ENCODE peak calls at places on chromosomes 5 and 9, in four cellular contexts. P is GM13977, Q is stomach, T is ascending aorta. H is an unnamed sample.

GRCh38 chr9:32348289-32348688 is 36.2 kb upstream of the ACO1 start:
- DNase-seq in Q (no peak), P (no peak), T (no peak), H (no peak)

GRCh38 chr5:56026863-56027300 is 32.1 kb upstream of the IL6ST start:
- DNase-seq in Q (no peak), P (peak; percentile 72), T (no peak), H (peak; percentile 69)

GRCh38 chr5:151357792-151358191 is 10.4 kb upstream of the SLC36A2 start:
- DNase-seq in T (no peak), Q (no peak), P (no peak), H (no peak)

GRCh38 chr9:131010482-131011273 is 1.7 kb downstream of the LAMC3 start:
- DNase-seq in Q (no peak), P (no peak), T (no peak), H (no peak)

GRCh38 chr5:139912804-139913203 is 117.2 kb downstream of the PSD2 start:
- DNase-seq in Q (no peak), T (no peak), P (no peak), H (no peak)

GRCh38 chr9:72533322-72533721 is 11.9 kb downstream of the TMC1 start:
- DNase-seq in T (no peak), Q (no peak), P (no peak), H (no peak)

GRCh38 chr9:114216081-114216480 is 60.7 kb downstream of the COL27A1 start:
- DNase-seq in Q (peak; percentile 74), T (no peak), P (no peak), H (no peak)

GRCh38 chr9:14097215-14097614 is 216.7 kb downstream of the NFIB start:
- DNase-seq in T (no peak), P (no peak), Q (no peak), H (no peak)

GRCh38 chr9:26131891-26132290 is 453.6 kb upstream of the TUSC1 start:
- DNase-seq in Q (no peak), T (no peak), P (no peak), H (no peak)

GRCh38 chr5:161001604-161002003 is 149.6 kb upstream of the ATP10B start:
- DNase-seq in P (no peak), Q (no peak), T (no peak), H (no peak)

GRCh38 chr5:72427016-72427415 is 80.2 kb downstream of the ZNF366 start:
- DNase-seq in T (no peak), Q (no peak), P (no peak), H (no peak)

GRCh38 chr5:21236104-21236503 is 1248.1 kb upstream of the CDH18 start:
- DNase-seq in Q (no peak), T (no peak), P (no peak), H (no peak)

GRCh38 chr5:3948838-3949237 is 353.2 kb downstream of the IRX1 start:
- DNase-seq in Q (no peak), T (no peak), P (no peak), H (no peak)

GRCh38 chr9:89304479-89305188 is 6.4 kb upstream of the CKS2 start:
- DNase-seq in P (no peak), T (no peak), Q (no peak), H (no peak)

GRCh38 chr9:6219040-6219439 is 3.4 kb downstream of the IL33 start:
- DNase-seq in T (no peak), Q (no peak), P (no peak), H (no peak)

GRCh38 chr9:113310538-113310937 is 7.4 kb upstream of the RNF183 start:
- DNase-seq in Q (no peak), T (no peak), P (no peak), H (no peak)

GRCh38 chr5:116374434-116374852 is 200.2 kb downstream of the SEMA6A start:
- DNase-seq in Q (no peak), T (no peak), P (peak; percentile 34), H (peak; percentile 39)

GRCh38 chr9:101995231-101995630 is 256.8 kb upstream of the GRIN3A start:
- DNase-seq in P (no peak), T (no peak), Q (no peak), H (no peak)

GRCh38 chr5:150211156-150212030 is 21.5 kb downstream of the SLC6A7 start:
- DNase-seq in P (no peak), T (no peak), Q (no peak), H (no peak)

GRCh38 chr5:126052791-126053190 is 370.4 kb upstream of the GRAMD2B start:
- DNase-seq in P (no peak), Q (no peak), T (no peak), H (no peak)

GRCh38 chr5:149913449-149914419 is 30.9 kb downstream of the PDE6A start:
- DNase-seq in Q (no peak), P (no peak), T (no peak), H (peak; percentile 25)

GRCh38 chr9:37989632-37990155 is 79.3 kb downstream of the SHB start:
- DNase-seq in Q (no peak), P (no peak), T (no peak), H (no peak)

GRCh38 chr5:81361600-81361999 is 32.3 kb downstream of the ACOT12 start:
- DNase-seq in Q (no peak), T (no peak), P (no peak), H (no peak)

GRCh38 chr5:39835371-39835770 is 410.6 kb upstream of the DAB2 start:
- DNase-seq in Q (no peak), T (no peak), P (no peak), H (no peak)

GRCh38 chr9:134647359-134648115 is 5.9 kb downstream of the COL5A1 start:
- DNase-seq in T (no peak), Q (no peak), P (no peak), H (no peak)

GRCh38 chr9:117335797-117336435 is 78.9 kb downstream of the ASTN2 start:
- DNase-seq in Q (no peak), P (no peak), T (no peak), H (no peak)

GRCh38 chr5:67010684-67011409 is 185.8 kb downstream of the CD180 start:
- DNase-seq in T (no peak), P (no peak), Q (no peak), H (no peak)

DNA sequence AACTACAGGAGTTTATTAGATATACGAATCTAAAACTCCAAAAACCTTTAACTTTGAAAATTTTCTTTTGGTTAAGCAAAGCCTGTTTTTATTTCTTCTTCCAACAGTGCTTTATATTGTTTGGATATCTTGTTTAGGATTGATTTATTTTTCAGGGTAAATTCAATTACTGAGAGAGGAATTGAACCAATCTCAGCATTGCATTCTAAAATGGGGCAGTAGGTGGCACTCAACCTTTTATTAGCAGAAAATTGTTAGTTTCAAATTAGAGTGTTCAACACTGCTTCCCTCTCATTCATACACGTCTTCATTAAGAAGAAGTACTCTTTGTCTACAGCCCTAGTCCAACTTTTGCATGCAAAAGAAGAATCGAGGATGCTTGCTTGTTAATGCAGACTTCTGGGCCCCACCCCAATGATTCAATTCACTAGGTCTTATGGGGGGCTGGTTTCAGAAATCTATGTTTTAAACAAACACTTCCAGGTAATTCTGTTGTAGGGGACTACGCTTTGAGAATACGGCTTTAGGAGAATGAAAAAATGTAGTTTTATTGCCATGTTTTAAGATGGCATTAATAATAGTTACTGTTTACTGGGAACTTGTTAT is 26.6 kb downstream of the MRPL22 start:
- DNase-seq in Q (no peak), T (no peak), P (no peak), H (no peak)
- TF ChIP-seq CTCF in Q (no peak), T (peak; percentile 22), P (peak; percentile 47), H (peak; percentile 48)

GRCh38 chr5:6338871-6339270 is 39.5 kb downstream of the MED10 start:
- DNase-seq in P (no peak), T (no peak), Q (no peak), H (no peak)

GRCh38 chr5:6328173-6328572 is 50.2 kb downstream of the MED10 start:
- DNase-seq in P (no peak), Q (no peak), T (no peak), H (no peak)

DNA sequence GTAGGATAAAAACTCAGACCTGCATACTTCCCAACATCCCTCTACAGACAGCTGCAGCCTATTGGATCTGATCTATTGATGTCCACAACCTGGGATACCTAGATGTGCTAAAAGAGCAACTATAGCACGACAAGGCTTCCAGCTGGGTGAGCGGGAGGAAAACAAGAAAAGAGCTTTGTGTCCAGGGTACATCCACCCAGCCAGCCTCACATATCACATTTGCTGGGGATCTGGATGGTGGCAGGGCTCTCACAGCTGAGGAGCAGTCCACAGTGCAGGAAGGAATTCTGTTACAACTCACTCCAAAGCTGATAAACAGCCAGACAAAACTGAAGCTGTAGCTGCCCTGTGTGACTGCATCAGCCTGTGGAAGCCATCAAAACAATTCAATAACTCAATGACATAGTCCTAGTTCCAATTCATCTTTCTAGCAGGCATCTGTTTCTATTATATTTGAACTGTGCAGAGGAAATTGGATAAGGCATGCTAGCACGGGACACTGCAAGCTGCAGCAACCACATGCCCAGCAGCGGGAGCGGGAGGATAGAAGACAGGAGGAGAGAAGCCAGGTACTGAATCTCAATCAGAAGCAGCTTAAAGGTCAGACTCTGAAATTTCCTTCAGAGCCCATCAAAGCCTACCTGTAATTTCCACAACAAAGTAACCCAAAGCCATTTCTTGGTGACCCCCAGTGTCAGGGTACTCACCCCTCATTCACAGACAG is 45.0 kb downstream of the MED10 start:
- DNase-seq in Q (no peak), P (no peak), T (no peak), H (no peak)
- TF ChIP-seq CTCF in Q (no peak), P (no peak), T (no peak), H (no peak)

GRCh38 chr9:34143116-34143515 is 16.6 kb upstream of the DCAF12 start:
- DNase-seq in T (no peak), P (no peak), Q (no peak), H (no peak)
- TF ChIP-seq CTCF in T (no peak), P (no peak), Q (no peak), H (no peak)

GRCh38 chr5:79831381-79831780 is 141.7 kb downstream of the CMYA5 start:
- DNase-seq in Q (no peak), P (no peak), T (no peak), H (no peak)

GRCh38 chr5:79827159-79827562 is 137.5 kb downstream of the CMYA5 start:
- DNase-seq in Q (no peak), T (no peak), P (no peak), H (no peak)

GRCh38 chr5:79831910-79832309 is 142.3 kb downstream of the CMYA5 start:
- DNase-seq in P (no peak), Q (no peak), T (no peak), H (no peak)

GRCh38 chr5:79825802-79826201 is 136.2 kb downstream of the CMYA5 start:
- DNase-seq in Q (no peak), T (no peak), P (no peak), H (no peak)

GRCh38 chr5:79829260-79829659 is 139.6 kb downstream of the CMYA5 start:
- DNase-seq in T (no peak), Q (no peak), P (no peak), H (no peak)
- TF ChIP-seq CTCF in T (no peak), Q (no peak), P (no peak), H (peak; percentile 13)